ENCODE peak calls at places on chromosomes 16 and 17, in four cellular contexts. Q is small intestine, M is iPS DF 6.9, A is HepG2. L is an unnamed sample. For H3K4me1, the result is how much of the 10 kb centered on the place peaks cover.

GRCh38 chr16:57865746-57866528 is 63.6 kb upstream of the KIFC3 start:
- DNase-seq in Q (no peak), M (no peak), A (no peak), L (no peak)

GRCh38 chr16:78638371-78638770 is 538.9 kb downstream of the WWOX start:
- DNase-seq in Q (no peak), M (no peak), A (no peak), L (no peak)

GRCh38 chr17:49556183-49556943 is 19.3 kb upstream of the NXPH3 start:
- DNase-seq in Q (peak), M (no peak), A (peak), L (peak)

GRCh38 chr16:22369221-22369811 is 5.1 kb downstream of the CDR2 start:
- DNase-seq in Q (peak), M (no peak), A (peak), L (peak)

GRCh38 chr17:60094754-60095153 is 16.0 kb upstream of the HEATR6 start:
- DNase-seq in Q (no peak), M (no peak), A (no peak), L (no peak)

GRCh38 chr17:10875411-10875810 is 37.5 kb upstream of the PIRT start:
- DNase-seq in Q (no peak), M (peak), A (no peak), L (peak)

GRCh38 chr16:87149051-87149450 is 168.1 kb downstream of the C16orf95 start:
- DNase-seq in Q (no peak), M (no peak), A (no peak), L (peak)

GRCh38 chr17:4710693-4711634 is 532 bp downstream of the ARRB2 start:
- DNase-seq in Q (peak), M (no peak), A (no peak), L (peak)

GRCh38 chr17:42704495-42705494 is 22.5 kb downstream of the CNTNAP1 start:
- DNase-seq in Q (no peak), M (no peak), A (no peak), L (no peak)

GRCh38 chr17:29195465-29196081 is 15.4 kb upstream of the MYO18A start:
- DNase-seq in Q (no peak), M (no peak), A (no peak), L (peak)

GRCh38 chr16:7182510-7183109 is 150.0 kb upstream of the RBFOX1 start:
- DNase-seq in Q (no peak), M (peak), A (no peak), L (peak)

GRCh38 chr17:29299031-29299430 is 5.1 kb upstream of the NUFIP2 start:
- DNase-seq in Q (no peak), M (no peak), A (no peak), L (no peak)

GRCh38 chr17:65750166-65750565 is 188.7 kb upstream of the AXIN2 start:
- DNase-seq in Q (no peak), M (no peak), A (peak), L (peak)

GRCh38 chr17:31313982-31314787 is at the start of gene EVI2B:
- DNase-seq in Q (peak), M (no peak), A (no peak), L (peak)

DNA sequence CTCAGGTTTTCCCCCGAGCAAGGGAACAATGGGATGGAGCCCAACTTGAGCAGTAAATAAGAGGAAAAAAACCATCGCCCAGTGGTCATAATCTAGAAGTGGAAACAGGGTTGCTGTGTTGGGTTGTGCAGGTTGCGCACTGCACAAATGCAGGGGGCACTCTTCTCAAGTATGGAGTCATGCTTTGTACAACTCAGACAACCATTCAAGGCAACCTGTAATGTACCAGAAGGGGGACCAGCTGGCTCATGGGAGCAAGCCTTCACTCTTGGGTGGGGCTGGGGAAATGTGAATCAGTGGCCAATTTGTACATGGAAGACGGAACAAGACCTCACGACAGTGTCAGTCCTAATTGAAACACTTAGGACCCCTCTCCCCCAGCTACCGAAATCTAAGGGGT is 23.9 kb upstream of the LITAF start:
- DNase-seq in Q (no peak), M (no peak), A (no peak), L (no peak)
- H3K4me1 ChIP-seq in Q (under half), M (under half), A (under half), L (under half)

GRCh38 chr17:81576621-81577277 is 24.6 kb upstream of the FAAP100 start:
- DNase-seq in Q (no peak), M (no peak), A (peak), L (peak)
- H3K4me1 ChIP-seq in Q (under half), M (under half), A (under half), L (half or more)

GRCh38 chr17:77427471-77427991 is 286.8 kb downstream of the SEC14L1 start:
- DNase-seq in Q (no peak), M (no peak), A (no peak), L (peak)

GRCh38 chr17:77428901-77429734 is 288.3 kb downstream of the SEC14L1 start:
- DNase-seq in Q (no peak), M (no peak), A (no peak), L (no peak)

GRCh38 chr17:77429985-77430752 is 289.4 kb downstream of the SEC14L1 start:
- DNase-seq in Q (peak), M (peak), A (peak), L (peak)

GRCh38 chr17:77428020-77428781 is 287.4 kb downstream of the SEC14L1 start:
- DNase-seq in Q (no peak), M (no peak), A (no peak), L (no peak)

GRCh38 chr17:77429735-77429984 is 288.9 kb downstream of the SEC14L1 start:
- DNase-seq in Q (no peak), M (no peak), A (no peak), L (no peak)
- H3K4me1 ChIP-seq in Q (under half), M (under half), A (half or more), L (half or more)

GRCh38 chr16:67241008-67241900 is 6.0 kb downstream of the FHOD1 start:
- DNase-seq in Q (peak), M (no peak), A (peak), L (peak)
- H3K4me1 ChIP-seq in Q (under half), M (under half), A (under half), L (half or more)

GRCh38 chr17:45368661-45369060 is 51.8 kb upstream of the MAP3K14 start:
- DNase-seq in Q (no peak), M (no peak), A (no peak), L (peak)
- H3K4me1 ChIP-seq in Q (under half), M (under half), A (under half), L (half or more)

GRCh38 chr16:3022208-3022696 is 1.5 kb downstream of the HCFC1R1 start:
- DNase-seq in Q (peak), M (no peak), A (peak), L (peak)

GRCh38 chr16:3023669-3024478 is at the start of the genes HCFC1R1 and THOC6:
- DNase-seq in Q (peak), M (no peak), A (peak), L (peak)

GRCh38 chr16:3023415-3023668 is 400 bp downstream of the HCFC1R1 start:
- DNase-seq in Q (peak), M (no peak), A (no peak), L (peak)

GRCh38 chr16:3021449-3022207 is 1.5 kb downstream of the TNFRSF12A start:
- DNase-seq in Q (peak), M (no peak), A (peak), L (peak)

DNA sequence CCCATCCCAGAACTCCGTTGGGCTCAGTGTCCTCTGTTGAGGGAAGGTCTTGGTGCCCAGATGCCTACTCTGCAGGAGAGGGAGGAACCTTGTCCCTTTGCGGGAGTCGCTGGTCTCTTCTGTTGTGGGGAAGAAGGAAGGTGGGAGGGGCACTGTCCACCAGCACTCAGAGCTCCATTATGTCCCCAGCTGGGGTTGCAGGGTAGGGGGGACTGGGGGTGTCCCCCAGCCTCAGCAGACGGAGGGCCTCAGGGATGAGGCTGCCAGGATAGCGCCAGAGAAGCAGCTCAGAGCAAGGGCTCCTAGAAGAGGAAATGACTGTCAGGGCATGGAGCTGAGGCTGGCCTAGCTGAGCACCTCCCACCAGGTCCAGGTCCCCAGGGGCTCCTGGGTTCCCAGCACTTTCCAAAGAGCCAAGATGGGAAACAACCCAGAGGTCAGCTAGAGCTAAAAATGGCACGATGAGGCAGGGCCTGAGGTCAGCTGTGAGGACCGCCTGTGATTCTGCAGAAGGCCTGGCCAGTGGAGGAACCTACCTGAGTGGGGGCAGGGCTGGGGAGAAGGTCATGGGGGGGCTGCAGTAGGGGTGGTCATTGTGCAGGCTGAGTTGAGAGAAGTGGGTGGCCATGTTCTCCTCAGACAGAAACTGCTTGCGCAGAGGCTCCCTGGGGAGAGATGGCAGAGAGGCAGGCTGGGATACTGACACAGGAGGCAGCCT is 886 bp downstream of the HCFC1R1 start:
- DNase-seq in Q (no peak), M (no peak), A (no peak), L (peak)
- H3K4me1 ChIP-seq in Q (under half), M (under half), A (half or more), L (under half)

GRCh38 chr17:57925361-57925990 is 29.7 kb downstream of the CUEDC1 start:
- DNase-seq in Q (no peak), M (no peak), A (no peak), L (no peak)
- H3K4me1 ChIP-seq in Q (under half), M (under half), A (under half), L (under half)

GRCh38 chr17:36885161-36885735 is 52.0 kb upstream of the LHX1 start:
- DNase-seq in Q (no peak), M (no peak), A (no peak), L (no peak)
- H3K4me1 ChIP-seq in Q (under half), M (under half), A (under half), L (under half)